ENCODE peak calls at places on chromosomes 2 and 18, in ten cellular contexts. A is PC-9; O is GM03348; R is NCI-H2029; L is Kasumi-1; G is GOT3; H is thoracic aorta; I is central memory CD4-positive, alpha-beta T cell; P is tibial artery; Z is neural crest cell. X is an unnamed sample.

GRCh38 chr2:178277741-178278197 is 83.5 kb downstream of the OSBPL6 start:
- DNase-seq in L (no peak), P (no peak), Z (no peak), A (no peak), G (no peak), O (peak), R (no peak), I (no peak), H (no peak), X (no peak)

GRCh38 chr2:222738312-222738711 is 66.9 kb downstream of the MOGAT1 start:
- DNase-seq in Z (no peak), G (no peak), I (no peak), H (no peak), A (no peak), O (no peak), P (no peak), R (no peak), L (no peak), X (no peak)

GRCh38 chr2:233240897-233241296 is 10.6 kb upstream of the ATG16L1 start:
- DNase-seq in G (no peak), L (no peak), P (no peak), O (no peak), A (no peak), Z (no peak), H (no peak), R (no peak), I (peak), X (no peak)

GRCh38 chr18:79517322-79517721 is 121.6 kb downstream of the NFATC1 start:
- DNase-seq in H (no peak), A (no peak), I (peak), L (no peak), O (no peak), G (no peak), R (no peak), Z (no peak), P (no peak), X (no peak)

GRCh38 chr2:202754936-202755335 is 116.6 kb downstream of the ICA1L start:
- DNase-seq in I (no peak), O (no peak), P (no peak), G (no peak), R (no peak), H (no peak), Z (no peak), A (no peak), L (no peak), X (no peak)

GRCh38 chr2:953975-954686 is 3.5 kb downstream of the SNTG2 start:
- DNase-seq in G (no peak), P (no peak), I (no peak), L (peak), Z (no peak), A (no peak), O (peak), H (no peak), R (peak), X (peak)

GRCh38 chr2:128494307-128494639 is 175.6 kb upstream of the HS6ST1 start:
- DNase-seq in O (no peak), G (no peak), I (no peak), Z (no peak), L (no peak), H (no peak), P (no peak), R (no peak), A (no peak), X (no peak)

GRCh38 chr18:47247833-47248609 is 3.4 kb downstream of the SKOR2 start:
- DNase-seq in G (no peak), R (no peak), Z (no peak), H (no peak), L (no peak), I (no peak), A (no peak), P (no peak), O (no peak), X (no peak)

GRCh38 chr2:233929352-233929843 is 12.2 kb downstream of the TRPM8 start:
- DNase-seq in G (no peak), L (no peak), P (no peak), H (no peak), R (no peak), O (no peak), Z (no peak), I (no peak), A (peak), X (no peak)

GRCh38 chr2:27843992-27844391 is 46.2 kb downstream of the RBKS start:
- DNase-seq in L (no peak), P (no peak), R (no peak), G (no peak), A (peak), H (no peak), O (no peak), Z (no peak), I (no peak), X (no peak)

GRCh38 chr2:116874021-116874420 is 940.5 kb upstream of the DDX18 start:
- DNase-seq in H (no peak), L (no peak), P (no peak), I (no peak), O (no peak), Z (no peak), A (no peak), G (no peak), R (no peak), X (no peak)

X was measured in stromal cell of bone marrow.